ENCODE peak calls at places on chromosomes 4 and X, in seven cellular contexts. Y, P, H, D, M, S and B are unnamed samples.

GRCh38 chrX:50161143-50161542 is 39.7 kb downstream of the AKAP4 start:
- DNase-seq in Y (no peak), P (no peak), H (no peak), D (no peak), M (no peak), S (no peak), B (no peak)

GRCh38 chrX:41381685-41382084 is 47.7 kb downstream of the DDX3X start:
- DNase-seq in Y (peak), P (peak), H (peak), D (peak), M (no peak), S (no peak), B (no peak)

GRCh38 chr4:150010525-150011126 is 67.6 kb upstream of the DCLK2 start:
- DNase-seq in Y (no peak), P (peak), H (peak), D (peak), M (peak), S (no peak), B (no peak)

GRCh38 chr4:7595883-7596535 is 161.3 kb upstream of the PSAPL1 start:
- DNase-seq in Y (no peak), P (no peak), H (no peak), D (no peak), M (no peak), S (no peak), B (no peak)

GRCh38 chrX:39356119-39356807 is 555.0 kb downstream of the MID1IP1 start:
- DNase-seq in Y (no peak), P (no peak), H (no peak), D (no peak), M (no peak), S (peak), B (no peak)

GRCh38 chr4:165874799-165875371 is 1.8 kb downstream of the TLL1 start:
- DNase-seq in Y (no peak), P (peak), H (no peak), D (no peak), M (no peak), S (peak), B (no peak)

GRCh38 chr4:99324361-99324760 is 3.2 kb upstream of the ADH1B start:
- DNase-seq in Y (no peak), P (no peak), H (no peak), D (no peak), M (no peak), S (no peak), B (no peak)

GRCh38 chrX:48676893-48677270 is 6.7 kb upstream of the WAS start:
- DNase-seq in Y (no peak), P (no peak), H (no peak), D (no peak), M (no peak), S (no peak), B (no peak)

GRCh38 chrX:134990475-134991473 is at the start of gene SMIM10:
- DNase-seq in Y (no peak), P (peak), H (peak), D (peak), M (peak), S (peak), B (peak)

GRCh38 chrX:134868766-134869495 is 121.9 kb upstream of the SMIM10 start:
- DNase-seq in Y (peak), P (no peak), H (no peak), D (no peak), M (no peak), S (no peak), B (no peak)

GRCh38 chr4:30330894-30331652 is 389.1 kb upstream of the PCDH7 start:
- DNase-seq in Y (no peak), P (no peak), H (no peak), D (no peak), M (no peak), S (peak), B (no peak)

GRCh38 chrX:28966335-28966734 is 379.1 kb downstream of the IL1RAPL1 start:
- DNase-seq in Y (no peak), P (no peak), H (no peak), D (no peak), M (no peak), S (no peak), B (no peak)

GRCh38 chrX:132401935-132402334 is 86.9 kb downstream of the MBNL3 start:
- DNase-seq in Y (no peak), P (no peak), H (no peak), D (no peak), M (no peak), S (no peak), B (no peak)

GRCh38 chrX:119605739-119606507 is at the start of gene NKRF:
- DNase-seq in Y (peak), P (peak), H (peak), D (peak), M (peak), S (peak), B (peak)

GRCh38 chr4:23384741-23385140 is 505.1 kb downstream of the PPARGC1A start:
- DNase-seq in Y (no peak), P (no peak), H (no peak), D (no peak), M (no peak), S (no peak), B (no peak)

GRCh38 chr4:142500966-142501365 is 345.1 kb downstream of the INPP4B start:
- DNase-seq in Y (no peak), P (no peak), H (no peak), D (peak), M (no peak), S (no peak), B (no peak)

GRCh38 chrX:7120578-7121219 is 26.8 kb upstream of the STS start:
- DNase-seq in Y (no peak), P (no peak), H (no peak), D (no peak), M (no peak), S (no peak), B (no peak)

GRCh38 chr4:47662975-47663374 is 174.9 kb downstream of the CORIN start:
- DNase-seq in Y (no peak), P (no peak), H (no peak), D (peak), M (no peak), S (no peak), B (no peak)

GRCh38 chrX:98637451-98637850 is 1753.7 kb downstream of the RPA4 start:
- DNase-seq in Y (no peak), P (no peak), H (no peak), D (no peak), M (no peak), S (no peak), B (no peak)

GRCh38 chr4:55089922-55090321 is 35.5 kb downstream of the KDR start:
- DNase-seq in Y (no peak), P (no peak), H (no peak), D (no peak), M (no peak), S (no peak), B (no peak)

GRCh38 chr4:166460769-166461550 is 587.9 kb downstream of the TLL1 start:
- DNase-seq in Y (no peak), P (no peak), H (no peak), D (no peak), M (no peak), S (no peak), B (no peak)

GRCh38 chr4:121706595-121707021 is 9.8 kb upstream of the ANXA5 start:
- DNase-seq in Y (peak), P (no peak), H (no peak), D (no peak), M (no peak), S (no peak), B (no peak)

GRCh38 chr4:124433500-124433899 is 279.0 kb downstream of the ANKRD50 start:
- DNase-seq in Y (no peak), P (no peak), H (no peak), D (no peak), M (no peak), S (no peak), B (no peak)

GRCh38 chrX:16771483-16772398 is 14.5 kb upstream of the TXLNG start:
- DNase-seq in Y (no peak), P (peak), H (peak), D (peak), M (no peak), S (no peak), B (no peak)

GRCh38 chr4:120862432-120862831 is 60.1 kb downstream of the PRDM5 start:
- DNase-seq in Y (no peak), P (no peak), H (no peak), D (no peak), M (no peak), S (no peak), B (no peak)

GRCh38 chr4:111434581-111434980 is 710.7 kb upstream of the FAM241A start:
- DNase-seq in Y (no peak), P (no peak), H (no peak), D (no peak), M (no peak), S (no peak), B (no peak)

GRCh38 chrX:9569875-9570274 is 105.0 kb downstream of the TBL1X start:
- DNase-seq in Y (peak), P (no peak), H (no peak), D (no peak), M (no peak), S (no peak), B (no peak)

GRCh38 chr4:184506527-184507121 is 32.3 kb upstream of the IRF2 start:
- DNase-seq in Y (no peak), P (no peak), H (no peak), D (no peak), M (peak), S (no peak), B (no peak)

GRCh38 chr4:126647756-126648396 is 984.9 kb upstream of the INTU start:
- DNase-seq in Y (no peak), P (no peak), H (no peak), D (no peak), M (no peak), S (no peak), B (no peak)

GRCh38 chr4:4406455-4407298 is 19.8 kb downstream of the NSG1 start:
- DNase-seq in Y (no peak), P (no peak), H (no peak), D (no peak), M (no peak), S (no peak), B (no peak)

GRCh38 chrX:47384502-47384901 is 14.1 kb downstream of the ZNF157 start:
- DNase-seq in Y (no peak), P (no peak), H (no peak), D (peak), M (peak), S (no peak), B (peak)

GRCh38 chr4:142307857-142308256 is 538.2 kb downstream of the INPP4B start:
- DNase-seq in Y (no peak), P (no peak), H (no peak), D (no peak), M (no peak), S (no peak), B (no peak)

GRCh38 chr4:54229631-54230478 is 762 bp downstream of the PDGFRA start:
- DNase-seq in Y (no peak), P (no peak), H (no peak), D (no peak), M (no peak), S (peak), B (no peak)

GRCh38 chr4:151797853-151798252 is 37.0 kb upstream of the GATB start:
- DNase-seq in Y (no peak), P (no peak), H (no peak), D (no peak), M (no peak), S (no peak), B (no peak)